ENCODE peak calls at places on chromosome X, in ten cellular contexts. N, L, K, Q, P, I, H, R, D and X are unnamed samples.

GRCh38 chrX:15418041-15418706 is 34.0 kb upstream of the VEGFD start:
- DNase-seq in N (no peak), L (peak), K (no peak), Q (no peak), P (no peak), I (no peak), H (no peak), R (no peak), D (no peak), X (no peak)

GRCh38 chrX:139831689-139832456 is 101.0 kb downstream of the ATP11C start:
- DNase-seq in N (peak), L (peak), K (peak), Q (no peak), P (peak), I (no peak), H (peak), R (peak), D (no peak), X (no peak)

GRCh38 chrX:13748486-13748885 is 13.9 kb downstream of the OFD1 start:
- DNase-seq in N (no peak), L (peak), K (no peak), Q (no peak), P (no peak), I (no peak), H (no peak), R (no peak), D (no peak), X (no peak)

GRCh38 chrX:104921606-104922205 is 298.8 kb downstream of the TEX13A start:
- DNase-seq in N (no peak), L (no peak), K (no peak), Q (no peak), P (peak), I (no peak), H (no peak), R (peak), D (no peak), X (no peak)

GRCh38 chrX:133005038-133005437 is 46.6 kb upstream of the HS6ST2 start:
- DNase-seq in N (no peak), L (peak), K (no peak), Q (no peak), P (peak), I (no peak), H (no peak), R (no peak), D (no peak), X (peak)

GRCh38 chrX:106875151-106875550 is 28.0 kb downstream of the RIPPLY1 start:
- DNase-seq in N (no peak), L (peak), K (no peak), Q (no peak), P (no peak), I (no peak), H (no peak), R (no peak), D (no peak), X (no peak)

GRCh38 chrX:4936315-4936714 is 1222.9 kb upstream of the PRKX start:
- DNase-seq in N (no peak), L (no peak), K (no peak), Q (no peak), P (peak), I (no peak), H (no peak), R (no peak), D (no peak), X (no peak)

GRCh38 chrX:63686878-63687714 is 97.9 kb downstream of the ARHGEF9 start:
- DNase-seq in N (peak), L (peak), K (peak), Q (peak), P (peak), I (no peak), H (no peak), R (peak), D (peak), X (peak)

GRCh38 chrX:19774905-19775304 is 112.5 kb downstream of the SH3KBP1 start:
- DNase-seq in N (no peak), L (no peak), K (no peak), Q (no peak), P (no peak), I (no peak), H (no peak), R (no peak), D (no peak), X (no peak)

GRCh38 chrX:23372220-23372902 is 37.7 kb downstream of the PTCHD1 start:
- DNase-seq in N (peak), L (no peak), K (no peak), Q (peak), P (no peak), I (no peak), H (no peak), R (no peak), D (no peak), X (no peak)

GRCh38 chrX:143437439-143437838 is 79.8 kb downstream of the SPANXN3 start:
- DNase-seq in N (no peak), L (no peak), K (peak), Q (no peak), P (peak), I (no peak), H (no peak), R (no peak), D (no peak), X (no peak)

GRCh38 chrX:31307952-31308351 is 236.1 kb upstream of the FTHL17 start:
- DNase-seq in N (no peak), L (no peak), K (no peak), Q (no peak), P (no peak), I (no peak), H (no peak), R (no peak), D (no peak), X (no peak)

GRCh38 chrX:134764202-134764785 is 106.0 kb upstream of the PLAC1 start:
- DNase-seq in N (no peak), L (no peak), K (peak), Q (no peak), P (peak), I (no peak), H (no peak), R (no peak), D (peak), X (peak)

GRCh38 chrX:144849141-144849540 is 398.2 kb upstream of the SPANXN1 start:
- DNase-seq in N (no peak), L (no peak), K (no peak), Q (no peak), P (peak), I (no peak), H (no peak), R (no peak), D (no peak), X (no peak)

GRCh38 chrX:138885886-138886285 is 174.4 kb upstream of the FGF13 start:
- DNase-seq in N (no peak), L (no peak), K (no peak), Q (no peak), P (no peak), I (no peak), H (no peak), R (no peak), D (no peak), X (no peak)

GRCh38 chrX:20857746-20858145 is 516.5 kb upstream of the CNKSR2 start:
- DNase-seq in N (no peak), L (no peak), K (peak), Q (no peak), P (peak), I (no peak), H (no peak), R (no peak), D (no peak), X (no peak)

GRCh38 chrX:49840679-49841078 is 11.6 kb downstream of the PAGE4 start:
- DNase-seq in N (peak), L (peak), K (peak), Q (peak), P (peak), I (peak), H (no peak), R (peak), D (peak), X (peak)

GRCh38 chrX:150643271-150643670 is 49.9 kb upstream of the MTMR1 start:
- DNase-seq in N (no peak), L (peak), K (no peak), Q (no peak), P (no peak), I (no peak), H (no peak), R (no peak), D (no peak), X (no peak)

GRCh38 chrX:107825698-107826285 is at the start of gene MID2:
- DNase-seq in N (peak), L (no peak), K (peak), Q (peak), P (no peak), I (peak), H (peak), R (peak), D (peak), X (peak)

GRCh38 chrX:13646154-13646549 is 6.8 kb upstream of the TCEANC start:
- DNase-seq in N (peak), L (peak), K (peak), Q (peak), P (peak), I (peak), H (no peak), R (peak), D (peak), X (peak)

GRCh38 chrX:131704136-131704695 is 160.3 kb downstream of the OR13H1 start:
- DNase-seq in N (no peak), L (peak), K (peak), Q (no peak), P (no peak), I (peak), H (no peak), R (no peak), D (no peak), X (no peak)

GRCh38 chrX:136369377-136369776 is 68.6 kb downstream of the ADGRG4 start:
- DNase-seq in N (no peak), L (no peak), K (no peak), Q (no peak), P (no peak), I (no peak), H (no peak), R (no peak), D (no peak), X (no peak)

GRCh38 chrX:137432609-137433008 is 133.3 kb upstream of the ZIC3 start:
- DNase-seq in N (no peak), L (no peak), K (peak), Q (no peak), P (peak), I (no peak), H (no peak), R (no peak), D (no peak), X (peak)

GRCh38 chrX:123964155-123964554 is 2.6 kb downstream of the STAG2 start:
- DNase-seq in N (no peak), L (peak), K (no peak), Q (no peak), P (peak), I (no peak), H (no peak), R (no peak), D (no peak), X (no peak)

GRCh38 chrX:34382416-34382815 is 250.3 kb upstream of the FAM47A start:
- DNase-seq in N (no peak), L (no peak), K (no peak), Q (no peak), P (no peak), I (no peak), H (no peak), R (no peak), D (no peak), X (no peak)

GRCh38 chrX:124534530-124534929 is 188.2 kb downstream of the SH2D1A start:
- DNase-seq in N (no peak), L (no peak), K (no peak), Q (no peak), P (no peak), I (no peak), H (no peak), R (no peak), D (no peak), X (no peak)

GRCh38 chrX:10233173-10233572 is 76.4 kb downstream of the CLCN4 start:
- DNase-seq in N (no peak), L (peak), K (peak), Q (no peak), P (no peak), I (no peak), H (no peak), R (no peak), D (no peak), X (no peak)

DNA sequence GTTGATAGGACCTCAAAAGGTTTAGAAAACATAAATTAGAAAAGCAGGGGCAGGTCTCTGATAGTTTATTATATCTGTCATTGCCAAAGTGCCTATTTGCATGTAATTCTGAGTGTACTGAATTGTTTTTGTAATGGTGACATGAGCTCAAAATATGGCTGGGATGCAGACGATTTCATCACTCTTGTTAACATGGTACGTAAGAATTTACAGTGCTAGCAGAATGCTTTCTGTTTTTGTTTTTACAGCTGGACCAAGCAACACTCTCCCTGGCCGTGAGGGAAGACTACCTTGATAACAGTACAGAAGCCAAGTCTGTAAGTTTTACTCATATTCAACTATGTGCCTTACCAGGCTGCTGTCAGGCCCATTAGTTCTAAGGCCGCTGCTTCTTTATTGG is 58.1 kb downstream of the PHEX start:
- DNase-seq in N (no peak), L (peak), K (no peak), Q (no peak), P (no peak), I (no peak), H (no peak), R (no peak), D (no peak), X (no peak)
- TF ChIP-seq POLR2A in N (no peak), L (no peak), K (no peak), Q (no peak), P (no peak), I (no peak), H (no peak), R (no peak), D (no peak), X (no peak)

GRCh38 chrX:11998944-11999343 is 139.3 kb upstream of the FRMPD4 start:
- DNase-seq in N (no peak), L (no peak), K (peak), Q (no peak), P (no peak), I (no peak), H (no peak), R (no peak), D (no peak), X (no peak)

GRCh38 chrX:11996810-11997209 is 141.5 kb upstream of the FRMPD4 start:
- DNase-seq in N (no peak), L (no peak), K (no peak), Q (no peak), P (peak), I (no peak), H (no peak), R (no peak), D (no peak), X (no peak)
- TF ChIP-seq POLR2A in N (no peak), L (no peak), K (no peak), Q (no peak), P (no peak), I (no peak), H (no peak), R (no peak), D (no peak), X (no peak)

DNA sequence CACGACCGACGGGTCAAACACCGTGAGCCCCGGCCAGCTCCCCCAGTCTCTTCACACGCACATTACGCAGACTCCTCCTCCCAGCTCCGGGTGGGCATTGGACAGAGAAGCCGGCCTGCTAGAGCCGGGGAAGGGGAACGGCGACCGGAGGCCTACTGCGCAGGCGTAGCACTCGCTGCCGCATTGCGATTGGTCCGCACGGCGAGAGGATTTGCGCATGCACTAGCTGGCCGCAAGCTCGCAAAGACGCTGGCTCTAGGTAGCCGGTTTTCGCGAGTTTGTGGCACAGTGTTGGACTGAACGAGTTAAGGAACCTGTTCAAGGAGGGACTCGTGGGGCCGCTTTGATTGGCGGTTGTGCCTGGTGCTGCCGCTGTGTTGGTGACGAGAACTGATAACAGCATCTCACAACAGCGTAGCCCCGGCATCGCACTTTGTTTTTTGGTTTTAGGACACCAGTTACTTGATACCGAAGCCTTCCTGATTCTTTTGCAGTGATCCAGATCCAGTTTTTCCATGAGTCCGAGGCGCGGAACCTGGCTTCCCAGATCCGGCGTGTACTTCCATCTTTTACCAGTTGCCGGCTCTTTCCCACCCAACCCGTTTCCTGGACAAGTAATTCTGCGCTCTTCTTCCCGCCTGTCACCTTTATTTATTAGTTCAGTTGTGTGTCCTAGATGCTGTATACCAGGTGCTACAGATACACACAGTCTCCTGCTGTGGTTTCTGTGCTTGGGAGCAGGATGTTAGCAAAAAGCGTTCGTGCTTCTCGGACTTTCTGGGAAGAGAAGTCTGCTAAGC is at the start of gene AIFM1:
- DNase-seq in N (peak), L (peak), K (peak), Q (peak), P (peak), I (peak), H (peak), R (peak), D (peak), X (peak)
- TF ChIP-seq POLR2A in N (peak), L (no peak), K (peak), Q (peak), P (peak), I (no peak), H (peak), R (peak), D (peak), X (peak)

GRCh38 chrX:153902388-153902787 is 2.1 kb upstream of the AVPR2 start:
- DNase-seq in N (no peak), L (no peak), K (no peak), Q (no peak), P (peak), I (no peak), H (no peak), R (no peak), D (no peak), X (no peak)

GRCh38 chrX:153903991-153904957 is at the start of gene AVPR2:
- DNase-seq in N (peak), L (no peak), K (no peak), Q (no peak), P (peak), I (no peak), H (no peak), R (no peak), D (no peak), X (no peak)

GRCh38 chrX:153905481-153906095 is 1.1 kb downstream of the AVPR2 start:
- DNase-seq in N (no peak), L (no peak), K (no peak), Q (no peak), P (no peak), I (no peak), H (no peak), R (no peak), D (no peak), X (no peak)

GRCh38 chrX:153901753-153902140 is 2.7 kb upstream of the AVPR2 start:
- DNase-seq in N (no peak), L (no peak), K (no peak), Q (no peak), P (peak), I (no peak), H (no peak), R (no peak), D (no peak), X (no peak)

DNA sequence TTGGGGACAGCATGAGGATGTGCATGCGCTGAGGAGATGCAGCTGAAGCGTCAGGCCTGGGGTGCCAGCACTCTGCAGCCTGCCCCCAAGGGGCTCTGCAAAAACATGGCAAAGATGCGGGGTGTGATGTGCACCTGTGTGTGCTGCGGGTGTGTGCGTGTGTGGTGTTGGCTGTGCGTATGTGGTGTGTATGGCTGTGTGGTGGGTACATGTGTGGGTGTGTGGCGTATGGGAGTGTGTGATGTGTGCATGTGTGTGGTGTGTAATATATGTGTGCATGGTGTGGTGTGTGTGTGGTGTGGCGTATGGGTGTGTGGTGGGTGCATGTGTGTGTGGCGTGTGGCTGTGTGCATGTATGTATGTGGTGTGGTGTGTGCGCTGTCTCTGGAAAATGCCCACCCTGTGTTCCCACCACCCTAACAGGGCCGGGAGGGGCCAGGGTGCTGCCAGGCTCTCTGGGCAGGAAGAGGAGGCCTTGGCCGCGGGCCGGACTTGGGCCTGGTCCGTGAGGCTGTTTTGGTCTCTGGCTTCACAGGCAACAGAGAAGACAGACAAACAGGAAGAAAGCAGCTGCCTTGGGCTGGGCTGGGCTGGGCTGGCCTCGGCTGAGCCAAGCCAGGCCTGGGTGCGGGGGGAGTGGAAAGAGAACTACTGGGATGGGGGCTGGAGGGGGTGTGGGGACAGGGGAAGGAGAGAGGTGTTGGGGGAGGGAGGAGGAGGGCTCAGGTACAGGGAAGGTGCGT is 1.1 kb upstream of the AVPR2 start:
- DNase-seq in N (peak), L (no peak), K (no peak), Q (no peak), P (peak), I (no peak), H (no peak), R (peak), D (no peak), X (no peak)
- TF ChIP-seq POLR2A in N (no peak), L (no peak), K (no peak), Q (no peak), P (no peak), I (no peak), H (no peak), R (no peak), D (no peak), X (no peak)

DNA sequence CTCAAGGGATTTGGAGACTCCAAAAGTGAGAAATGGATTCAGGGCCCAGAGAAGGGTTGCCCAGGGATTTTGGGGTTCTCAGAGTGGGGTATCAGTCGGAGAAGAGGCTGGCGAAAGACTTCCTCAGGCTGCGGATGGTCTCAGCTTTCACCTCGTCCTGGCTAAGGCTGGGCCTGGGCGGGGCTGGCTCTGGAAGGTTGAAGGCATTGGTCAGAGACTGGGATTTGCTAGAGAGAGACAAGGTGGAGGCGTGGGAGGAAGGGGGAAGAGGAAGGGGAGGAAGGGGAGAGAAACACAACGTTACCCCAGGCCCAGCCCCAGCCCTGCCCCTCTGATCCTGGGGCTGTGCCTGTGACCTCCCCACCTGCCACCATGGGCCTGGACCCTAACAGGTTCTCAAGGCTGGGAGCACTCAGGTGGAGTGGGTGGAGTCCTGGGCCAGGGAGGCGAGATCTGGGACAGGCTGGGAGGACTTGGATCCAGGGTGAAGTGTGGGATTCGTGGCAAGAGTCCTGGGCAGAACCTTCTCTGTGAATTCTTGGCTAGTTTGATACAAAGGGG is 9.4 kb upstream of the TIMP1 start:
- DNase-seq in N (no peak), L (no peak), K (no peak), Q (no peak), P (no peak), I (no peak), H (no peak), R (no peak), D (no peak), X (no peak)
- TF ChIP-seq POLR2A in N (no peak), L (peak), K (no peak), Q (no peak), P (no peak), I (no peak), H (no peak), R (no peak), D (no peak), X (peak)

GRCh38 chrX:65534450-65535292 is at the start of gene LAS1L:
- DNase-seq in N (peak), L (peak), K (peak), Q (peak), P (peak), I (peak), H (peak), R (peak), D (peak), X (peak)
- TF ChIP-seq POLR2A in N (peak), L (peak), K (peak), Q (peak), P (peak), I (no peak), H (peak), R (no peak), D (no peak), X (peak)